ENCODE peak calls at places on chromosomes 2 and 18, in ten cellular contexts. Z is testis; L is CD8-positive, alpha-beta T cell; X is breast epithelium; J is epithelial cell of esophagus; S is adrenal gland; F is right atrium auricular region; N is AG10803; G is astrocyte of the cerebellum; I is dorsolateral prefrontal cortex. C is an unnamed sample.

GRCh38 chr2:238216651-238217184 is 13.2 kb upstream of the ILKAP start:
- DNase-seq in Z (no peak), L (no peak), X (no peak), J (no peak), S (no peak), F (no peak), N (no peak), G (no peak), I (peak), C (no peak)

GRCh38 chr18:6404834-6405233 is 9.9 kb downstream of the L3MBTL4 start:
- DNase-seq in Z (no peak), L (no peak), X (no peak), J (no peak), S (no peak), F (no peak), N (no peak), G (no peak), I (no peak), C (no peak)

GRCh38 chr2:106919012-106919411 is 33.0 kb upstream of the ST6GAL2 start:
- DNase-seq in Z (no peak), L (no peak), X (no peak), J (no peak), S (no peak), F (no peak), N (no peak), G (no peak), I (no peak), C (no peak)

GRCh38 chr2:195721042-195721441 is 64.0 kb downstream of the SLC39A10 start:
- DNase-seq in Z (no peak), L (no peak), X (no peak), J (peak), S (no peak), F (no peak), N (no peak), G (no peak), I (no peak), C (no peak)

GRCh38 chr2:10347559-10347941 is 44.8 kb downstream of the HPCAL1 start:
- DNase-seq in Z (no peak), L (no peak), X (no peak), J (no peak), S (no peak), F (no peak), N (no peak), G (no peak), I (no peak), C (no peak)

GRCh38 chr2:20148841-20149702 is 75.9 kb downstream of the SDC1 start:
- DNase-seq in Z (no peak), L (no peak), X (no peak), J (no peak), S (no peak), F (no peak), N (peak), G (peak), I (no peak), C (no peak)

GRCh38 chr2:61775956-61776570 is 77.8 kb downstream of the FAM161A start:
- DNase-seq in Z (no peak), L (no peak), X (no peak), J (no peak), S (no peak), F (no peak), N (no peak), G (no peak), I (no peak), C (no peak)

GRCh38 chr2:206250041-206250897 is 24.2 kb upstream of the ZDBF2 start:
- DNase-seq in Z (peak), L (no peak), X (no peak), J (peak), S (no peak), F (no peak), N (peak), G (no peak), I (no peak), C (no peak)

GRCh38 chr2:217396165-217396564 is 536.3 kb upstream of the TNP1 start:
- DNase-seq in Z (no peak), L (no peak), X (no peak), J (peak), S (no peak), F (no peak), N (no peak), G (no peak), I (no peak), C (no peak)

GRCh38 chr2:217393585-217394032 is 533.7 kb upstream of the TNP1 start:
- DNase-seq in Z (peak), L (no peak), X (no peak), J (peak), S (peak), F (peak), N (peak), G (peak), I (no peak), C (no peak)

GRCh38 chr2:217394510-217395351 is 534.9 kb upstream of the TNP1 start:
- DNase-seq in Z (no peak), L (no peak), X (no peak), J (peak), S (no peak), F (no peak), N (peak), G (no peak), I (no peak), C (no peak)

GRCh38 chr2:217396586-217396985 is 536.7 kb upstream of the TNP1 start:
- DNase-seq in Z (no peak), L (no peak), X (no peak), J (no peak), S (no peak), F (no peak), N (no peak), G (no peak), I (no peak), C (no peak)

GRCh38 chr2:217392930-217393584 is 533.2 kb upstream of the TNP1 start:
- DNase-seq in Z (no peak), L (no peak), X (no peak), J (no peak), S (no peak), F (no peak), N (no peak), G (no peak), I (no peak), C (no peak)
- TF ChIP-seq CTCF in Z (no peak), L (no peak), X (no peak), J (no peak), S (no peak), F (no peak), N (no peak), G (no peak), I (no peak), C (no peak)

GRCh38 chr2:126748188-126748760 is 92.3 kb downstream of the GYPC start:
- DNase-seq in Z (no peak), L (no peak), X (no peak), J (no peak), S (no peak), F (peak), N (no peak), G (no peak), I (no peak), C (no peak)
- TF ChIP-seq CTCF in Z (no peak), L (no peak), X (no peak), J (no peak), S (no peak), F (no peak), N (no peak), G (no peak), I (no peak), C (no peak)

DNA sequence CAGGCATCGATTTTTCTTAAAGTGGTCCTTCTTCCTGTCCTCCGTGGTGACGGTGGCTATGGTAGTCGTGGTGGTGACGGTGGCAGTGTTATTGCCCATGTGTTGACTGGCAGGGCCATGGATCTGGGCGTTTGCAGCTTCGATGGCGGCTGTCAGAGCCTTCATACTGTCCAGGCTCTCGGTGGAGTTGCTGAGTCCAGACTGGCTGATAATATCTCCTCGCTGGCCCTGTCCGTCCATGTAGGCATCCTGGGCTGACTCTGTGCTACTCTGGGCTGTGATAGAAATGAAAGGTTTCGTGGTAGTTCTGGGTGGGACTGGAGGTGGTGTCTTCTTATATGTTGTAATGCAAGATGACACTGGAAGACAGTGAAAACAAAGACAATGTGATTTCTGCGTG is 131.9 kb downstream of the TGIF1 start:
- DNase-seq in Z (no peak), L (no peak), X (no peak), J (no peak), S (no peak), F (no peak), N (no peak), G (no peak), I (no peak), C (no peak)
- TF ChIP-seq CTCF in Z (no peak), L (no peak), X (no peak), J (no peak), S (no peak), F (no peak), N (no peak), G (no peak), I (no peak), C (no peak)

GRCh38 chr2:224749136-224749535 is 33.0 kb upstream of the CCDC195 start:
- DNase-seq in Z (no peak), L (no peak), X (no peak), J (peak), S (no peak), F (no peak), N (no peak), G (no peak), I (no peak), C (no peak)
- TF ChIP-seq CTCF in Z (peak), L (no peak), X (no peak), J (peak), S (no peak), F (no peak), N (peak), G (peak), I (no peak), C (peak)

GRCh38 chr2:235807347-235807746 is 313.5 kb downstream of the AGAP1 start:
- DNase-seq in Z (no peak), L (no peak), X (no peak), J (no peak), S (no peak), F (no peak), N (no peak), G (no peak), I (no peak), C (no peak)

GRCh38 chr2:235799281-235799680 is 305.4 kb downstream of the AGAP1 start:
- DNase-seq in Z (no peak), L (no peak), X (no peak), J (no peak), S (no peak), F (no peak), N (no peak), G (no peak), I (no peak), C (no peak)

GRCh38 chr2:235804676-235805075 is 310.8 kb downstream of the AGAP1 start:
- DNase-seq in Z (no peak), L (no peak), X (no peak), J (no peak), S (no peak), F (no peak), N (no peak), G (no peak), I (no peak), C (no peak)

GRCh38 chr2:235802542-235802941 is 308.7 kb downstream of the AGAP1 start:
- DNase-seq in Z (no peak), L (no peak), X (no peak), J (no peak), S (no peak), F (no peak), N (no peak), G (no peak), I (no peak), C (no peak)

DNA sequence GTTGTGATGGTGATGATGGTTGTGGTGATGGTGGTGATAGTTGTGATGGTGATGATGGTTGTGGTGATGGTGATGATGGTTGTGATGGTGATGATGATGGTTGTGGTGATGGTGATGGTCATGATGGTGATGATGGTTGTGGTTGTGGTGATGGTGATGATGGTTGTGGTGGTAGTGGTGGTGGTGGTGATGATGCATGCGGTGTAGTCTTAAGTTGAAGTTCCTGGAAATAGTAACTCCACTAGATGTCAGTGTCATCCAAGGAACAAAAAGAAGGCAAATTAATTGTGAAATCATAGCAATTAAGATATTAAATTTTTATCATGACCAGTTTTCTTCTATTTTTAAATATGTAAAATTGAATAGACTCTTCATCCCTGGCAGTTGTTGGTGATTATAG is 309.2 kb downstream of the AGAP1 start:
- DNase-seq in Z (no peak), L (no peak), X (no peak), J (peak), S (no peak), F (no peak), N (no peak), G (no peak), I (no peak), C (no peak)
- TF ChIP-seq CTCF in Z (no peak), L (no peak), X (no peak), J (no peak), S (no peak), F (no peak), N (peak), G (peak), I (no peak), C (peak)

GRCh38 chr18:28485210-28485801 is 308.4 kb upstream of the CDH2 start:
- DNase-seq in Z (no peak), L (no peak), X (no peak), J (no peak), S (no peak), F (no peak), N (no peak), G (no peak), I (no peak), C (no peak)
- TF ChIP-seq CTCF in Z (no peak), L (no peak), X (no peak), J (no peak), S (no peak), F (no peak), N (no peak), G (no peak), I (no peak), C (no peak)

DNA sequence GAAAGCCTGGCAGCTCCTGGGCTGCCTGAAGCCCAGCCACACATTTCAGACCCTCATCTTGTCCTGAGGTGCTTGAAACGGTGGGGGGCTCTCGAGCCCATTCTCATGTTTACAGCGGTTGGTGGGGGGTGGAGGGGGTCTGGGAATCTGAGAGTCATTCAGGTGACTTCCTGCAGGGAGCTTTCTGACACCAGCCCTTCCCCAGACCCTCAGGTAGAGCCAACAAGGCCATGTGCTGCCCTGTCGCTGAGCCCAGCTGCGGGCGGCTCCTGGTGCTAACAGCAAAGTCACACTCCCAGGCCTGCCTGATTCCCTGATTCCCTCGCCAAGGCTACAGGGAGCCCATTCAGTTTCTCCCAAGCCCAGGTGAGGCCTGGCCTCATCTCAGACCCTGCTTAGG is 324.9 kb upstream of the MEX3C start:
- DNase-seq in Z (no peak), L (no peak), X (no peak), J (no peak), S (no peak), F (no peak), N (no peak), G (no peak), I (no peak), C (no peak)
- TF ChIP-seq CTCF in Z (no peak), L (no peak), X (no peak), J (no peak), S (no peak), F (no peak), N (no peak), G (no peak), I (no peak), C (no peak)

DNA sequence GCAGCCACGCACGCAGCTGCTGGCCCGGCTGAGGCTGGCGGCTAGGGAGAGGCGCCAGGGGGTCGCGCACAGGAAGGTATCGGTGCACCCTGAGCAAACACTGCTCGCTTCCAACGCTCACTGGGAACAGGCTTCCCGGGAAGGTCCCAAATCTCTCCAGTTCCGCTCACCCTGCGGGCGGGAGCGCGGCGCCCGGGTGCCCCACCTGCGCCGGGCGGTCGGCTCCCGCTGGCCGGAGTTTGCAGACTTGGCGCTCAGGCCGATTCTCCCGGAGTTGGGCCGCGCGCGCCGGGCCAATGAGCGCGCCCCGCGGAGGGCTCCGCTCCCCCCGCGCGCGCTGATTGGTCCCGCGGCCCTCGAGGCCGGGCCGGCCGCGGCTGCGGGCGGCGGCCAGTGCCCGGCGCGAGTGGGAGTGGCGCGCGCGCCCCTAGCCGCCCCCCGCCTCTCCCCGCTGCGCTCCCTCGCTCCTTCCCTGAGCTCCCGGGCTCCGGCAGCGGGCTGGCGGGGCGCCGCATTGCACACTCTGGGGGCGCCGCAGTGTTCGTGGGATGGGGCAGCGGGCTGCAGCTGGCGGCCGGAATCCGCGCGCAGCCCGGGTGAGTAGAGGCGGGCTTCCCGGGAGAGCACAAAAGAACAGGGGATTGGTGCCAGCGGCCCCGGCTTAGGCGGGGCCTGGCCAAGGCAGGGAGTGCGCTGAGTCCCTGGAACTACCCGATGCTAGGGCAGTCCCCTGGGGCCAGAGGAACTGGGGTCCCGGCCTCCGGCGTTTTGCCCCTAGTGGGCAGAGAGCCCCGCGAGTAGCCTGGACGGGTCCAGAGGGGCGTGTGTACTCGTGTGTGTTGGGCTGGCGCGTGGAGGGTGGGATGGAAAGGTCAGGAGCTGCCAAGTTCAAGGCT is at the start of gene LYPD6:
- DNase-seq in Z (peak), L (no peak), X (peak), J (peak), S (peak), F (peak), N (peak), G (no peak), I (peak), C (peak)
- TF ChIP-seq CTCF in Z (no peak), L (no peak), X (no peak), J (no peak), S (no peak), F (no peak), N (no peak), G (no peak), I (no peak), C (no peak)